ENCODE peak calls at places on chromosomes 7 and 10, in five cellular contexts. P, E, A, Y and V are unnamed samples.
A peak's percentile ranks its signal among the peaks of the same experiment; 100 is the strongest.

GRCh38 chr7:78141533-78142281 is 343.1 kb downstream of the PHTF2 start:
- DNase-seq in P (no peak), E (peak; percentile 43), A (no peak), Y (no peak), V (no peak)

GRCh38 chr7:26813426-26813825 is 51.0 kb downstream of the SKAP2 start:
- DNase-seq in P (no peak), E (no peak), A (no peak), Y (no peak), V (no peak)

GRCh38 chr10:128727114-128727513 is 600.9 kb upstream of the MKI67 start:
- DNase-seq in P (no peak), E (no peak), A (no peak), Y (no peak), V (no peak)

GRCh38 chr10:104640339-104641149 is 546 bp upstream of the SORCS3 start:
- DNase-seq in P (no peak), E (no peak), A (no peak), Y (no peak), V (no peak)

GRCh38 chr10:122245897-122246296 is 25.2 kb upstream of the BTBD16 start:
- DNase-seq in P (no peak), E (no peak), A (no peak), Y (no peak), V (no peak)

GRCh38 chr7:1234794-1235500 is 2.3 kb downstream of the UNCX start:
- DNase-seq in P (no peak), E (no peak), A (no peak), Y (no peak), V (no peak)

GRCh38 chr10:112120491-112120890 is 63.1 kb downstream of the GPAM start:
- DNase-seq in P (no peak), E (no peak), A (no peak), Y (no peak), V (no peak)

GRCh38 chr7:6403907-6404306 is 43.8 kb downstream of the DAGLB start:
- DNase-seq in P (no peak), E (no peak), A (peak; percentile 86), Y (no peak), V (no peak)

GRCh38 chr7:66728571-66728970 is 12.0 kb upstream of the RABGEF1 start:
- DNase-seq in P (no peak), E (no peak), A (no peak), Y (no peak), V (no peak)

GRCh38 chr10:11547111-11547625 is 64.3 kb downstream of the USP6NL start:
- DNase-seq in P (no peak), E (peak; percentile 21), A (no peak), Y (no peak), V (no peak)

GRCh38 chr10:24351883-24352778 is 143.2 kb downstream of the KIAA1217 start:
- DNase-seq in P (no peak), E (no peak), A (no peak), Y (no peak), V (no peak)

GRCh38 chr10:60414877-60415585 is 25.4 kb upstream of the ANK3 start:
- DNase-seq in P (no peak), E (peak; percentile 19), A (no peak), Y (no peak), V (no peak)

GRCh38 chr10:53071505-53072125 is 299.0 kb upstream of the MBL2 start:
- DNase-seq in P (no peak), E (no peak), A (no peak), Y (no peak), V (no peak)

GRCh38 chr7:17144313-17144712 is 154.1 kb upstream of the AHR start:
- DNase-seq in P (no peak), E (peak; percentile 23), A (no peak), Y (no peak), V (no peak)

GRCh38 chr10:117163954-117164292 is 25.9 kb upstream of the VAX1 start:
- DNase-seq in P (no peak), E (no peak), A (no peak), Y (no peak), V (no peak)

GRCh38 chr7:34036069-34036920 is 131.0 kb downstream of the BMPER start:
- DNase-seq in P (no peak), E (no peak), A (no peak), Y (no peak), V (no peak)

GRCh38 chr10:29598861-29599311 is 35.9 kb downstream of the SVIL start:
- DNase-seq in P (no peak), E (peak; percentile 91), A (no peak), Y (no peak), V (no peak)

GRCh38 chr10:76675951-76676587 is 961.5 kb downstream of the KCNMA1 start:
- DNase-seq in P (no peak), E (peak; percentile 99), A (no peak), Y (peak; percentile 68), V (peak; percentile 81)

GRCh38 chr7:79646278-79646677 is 192.8 kb upstream of the MAGI2 start:
- DNase-seq in P (no peak), E (no peak), A (no peak), Y (no peak), V (no peak)

GRCh38 chr7:116687801-116688201 is 15.8 kb downstream of the MET start:
- DNase-seq in P (no peak), E (peak; percentile 36), A (no peak), Y (no peak), V (no peak)

GRCh38 chr7:40058636-40059035 is 75.8 kb downstream of the MPLKIP start:
- DNase-seq in P (no peak), E (peak; percentile 47), A (no peak), Y (no peak), V (no peak)

GRCh38 chr10:844552-844951 is 87.0 kb downstream of the LARP4B start:
- DNase-seq in P (no peak), E (no peak), A (no peak), Y (no peak), V (no peak)